ENCODE peak calls at places on chromosomes 1 and 21, in ten cellular contexts. O, A, F, M, S, G, Y, W, E and T are unnamed samples.

GRCh38 chr21:29265690-29266479 is 32.8 kb upstream of the BACH1 start:
- DNase-seq in E (no peak), W (no peak), A (no peak), G (no peak), Y (no peak), S (no peak), O (no peak), M (peak), F (no peak), T (no peak)

GRCh38 chr21:42257091-42257760 is 38.3 kb downstream of the ABCG1 start:
- DNase-seq in O (no peak), A (no peak), M (no peak), F (peak), Y (no peak), W (no peak), E (no peak), G (no peak), S (no peak), T (no peak)

GRCh38 chr1:91583326-91583755 is 82.7 kb downstream of the CDC7 start:
- DNase-seq in A (no peak), E (no peak), Y (no peak), S (no peak), M (no peak), F (no peak), W (peak), G (no peak), O (no peak), T (peak)

GRCh38 chr1:10631811-10632481 is 157.2 kb downstream of the PEX14 start:
- DNase-seq in W (no peak), O (peak), A (no peak), Y (no peak), G (peak), E (no peak), F (peak), S (peak), M (no peak), T (no peak)

GRCh38 chr1:199246716-199247115 is 607.9 kb downstream of the PTPRC start:
- DNase-seq in S (no peak), A (no peak), F (no peak), W (no peak), Y (no peak), G (no peak), O (no peak), M (no peak), E (no peak), T (no peak)

GRCh38 chr21:44996501-44996921 is 56.7 kb downstream of the SLX9 start:
- DNase-seq in E (no peak), O (peak), Y (no peak), W (no peak), F (no peak), S (no peak), A (no peak), G (peak), M (no peak), T (no peak)

GRCh38 chr21:46431884-46432488 is 26.7 kb upstream of the DIP2A start:
- DNase-seq in Y (no peak), F (peak), S (no peak), A (no peak), O (no peak), E (no peak), M (no peak), W (no peak), G (no peak), T (no peak)

GRCh38 chr1:92968138-92969032 is 7.1 kb upstream of the DIPK1A start:
- DNase-seq in M (no peak), O (no peak), E (peak), S (no peak), A (no peak), W (no peak), Y (no peak), F (no peak), G (no peak), T (no peak)

GRCh38 chr1:85692730-85693314 is 15.4 kb downstream of the ZNHIT6 start:
- DNase-seq in F (no peak), M (no peak), W (peak), A (no peak), O (no peak), Y (no peak), G (no peak), S (no peak), E (no peak), T (no peak)

GRCh38 chr1:960371-961131 is at the start of gene KLHL17:
- DNase-seq in F (peak), S (peak), E (peak), O (no peak), Y (peak), M (peak), G (peak), A (no peak), W (no peak), T (no peak)

GRCh38 chr1:37605061-37605650 is 9.4 kb upstream of the GNL2 start:
- DNase-seq in Y (no peak), O (no peak), E (no peak), G (no peak), W (no peak), S (no peak), M (no peak), F (no peak), A (no peak), T (no peak)

GRCh38 chr21:45211661-45212060 is 76.0 kb downstream of the POFUT2 start:
- DNase-seq in M (peak), A (no peak), S (no peak), W (no peak), F (no peak), E (no peak), O (no peak), G (no peak), Y (no peak), T (no peak)

GRCh38 chr1:243229526-243229925 is 25.6 kb downstream of the CEP170 start:
- DNase-seq in E (no peak), M (no peak), S (no peak), G (no peak), W (no peak), Y (no peak), O (no peak), F (no peak), A (no peak), T (no peak)

GRCh38 chr1:2499986-2500596 is 24.0 kb downstream of the PLCH2 start:
- DNase-seq in A (no peak), F (no peak), W (no peak), Y (no peak), S (no peak), G (no peak), M (no peak), E (peak), O (no peak), T (no peak)

GRCh38 chr1:29801003-29801402 is 564.7 kb downstream of the PTPRU start:
- DNase-seq in G (no peak), A (no peak), Y (no peak), E (no peak), O (no peak), M (no peak), S (no peak), W (no peak), F (no peak), T (no peak)

GRCh38 chr21:46181953-46182547 is 2.2 kb downstream of the SPATC1L start:
- DNase-seq in E (no peak), G (peak), O (peak), F (no peak), W (no peak), Y (no peak), A (no peak), M (no peak), S (no peak), T (no peak)

DNA sequence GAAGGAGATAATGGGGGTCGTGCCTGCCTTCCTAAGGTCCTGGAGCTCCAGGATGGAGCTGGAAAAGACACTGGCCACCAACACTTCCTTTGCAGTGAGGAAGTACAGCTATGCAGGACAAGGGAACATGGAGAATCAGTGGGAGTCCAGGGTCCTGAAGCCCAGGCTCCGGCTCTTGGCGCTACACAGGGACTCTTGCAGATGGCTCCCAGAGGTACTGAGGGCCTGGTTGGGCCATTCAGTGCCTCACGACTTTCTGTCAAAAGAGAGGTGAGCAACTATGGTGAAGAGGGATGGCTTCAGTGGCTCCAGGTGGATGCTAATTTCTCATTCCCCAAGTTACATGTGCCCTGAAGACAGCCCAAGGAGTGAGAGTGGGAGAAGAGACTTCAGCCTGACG is 1.8 kb upstream of the ETNK2 start:
- DNase-seq in F (peak), M (no peak), O (no peak), W (no peak), S (no peak), G (no peak), E (no peak), A (no peak), Y (no peak), T (no peak)
- TF ChIP-seq CTCF in F (no peak), M (no peak), O (no peak), W (no peak), S (no peak), G (no peak), E (no peak), A (no peak), Y (no peak), T (no peak)

GRCh38 chr1:51344276-51344601 is 13.9 kb upstream of the TTC39A start:
- DNase-seq in G (no peak), M (no peak), W (no peak), E (no peak), S (no peak), A (no peak), O (no peak), F (no peak), Y (no peak), T (no peak)

GRCh38 chr1:51343624-51344023 is 13.3 kb upstream of the TTC39A start:
- DNase-seq in W (no peak), A (no peak), S (no peak), F (no peak), O (no peak), G (no peak), Y (no peak), M (no peak), E (no peak), T (no peak)

GRCh38 chr1:51346086-51346942 is 16.0 kb upstream of the TTC39A start:
- DNase-seq in F (no peak), G (no peak), S (no peak), M (no peak), W (no peak), Y (no peak), O (no peak), E (no peak), A (no peak), T (no peak)

GRCh38 chr1:51345300-51345687 is 14.9 kb upstream of the TTC39A start:
- DNase-seq in S (no peak), Y (no peak), A (no peak), O (no peak), F (no peak), E (no peak), W (no peak), G (no peak), M (no peak), T (no peak)

GRCh38 chr1:51344602-51345299 is 14.4 kb upstream of the TTC39A start:
- DNase-seq in O (no peak), W (no peak), Y (no peak), G (no peak), M (peak), E (no peak), A (no peak), F (peak), S (no peak), T (no peak)
- H3K4me3 ChIP-seq in O (no peak), W (no peak), Y (no peak), G (peak), M (no peak), E (no peak), A (peak), F (peak), S (peak), T (no peak)

GRCh38 chr1:175376194-175376593 is 183.6 kb upstream of the KIAA0040 start:
- DNase-seq in O (no peak), E (peak), F (no peak), S (no peak), G (no peak), M (peak), W (no peak), Y (no peak), A (no peak), T (no peak)
- TF ChIP-seq CTCF in O (no peak), E (peak), F (no peak), S (peak), G (no peak), M (peak), W (no peak), Y (no peak), A (no peak), T (no peak)

DNA sequence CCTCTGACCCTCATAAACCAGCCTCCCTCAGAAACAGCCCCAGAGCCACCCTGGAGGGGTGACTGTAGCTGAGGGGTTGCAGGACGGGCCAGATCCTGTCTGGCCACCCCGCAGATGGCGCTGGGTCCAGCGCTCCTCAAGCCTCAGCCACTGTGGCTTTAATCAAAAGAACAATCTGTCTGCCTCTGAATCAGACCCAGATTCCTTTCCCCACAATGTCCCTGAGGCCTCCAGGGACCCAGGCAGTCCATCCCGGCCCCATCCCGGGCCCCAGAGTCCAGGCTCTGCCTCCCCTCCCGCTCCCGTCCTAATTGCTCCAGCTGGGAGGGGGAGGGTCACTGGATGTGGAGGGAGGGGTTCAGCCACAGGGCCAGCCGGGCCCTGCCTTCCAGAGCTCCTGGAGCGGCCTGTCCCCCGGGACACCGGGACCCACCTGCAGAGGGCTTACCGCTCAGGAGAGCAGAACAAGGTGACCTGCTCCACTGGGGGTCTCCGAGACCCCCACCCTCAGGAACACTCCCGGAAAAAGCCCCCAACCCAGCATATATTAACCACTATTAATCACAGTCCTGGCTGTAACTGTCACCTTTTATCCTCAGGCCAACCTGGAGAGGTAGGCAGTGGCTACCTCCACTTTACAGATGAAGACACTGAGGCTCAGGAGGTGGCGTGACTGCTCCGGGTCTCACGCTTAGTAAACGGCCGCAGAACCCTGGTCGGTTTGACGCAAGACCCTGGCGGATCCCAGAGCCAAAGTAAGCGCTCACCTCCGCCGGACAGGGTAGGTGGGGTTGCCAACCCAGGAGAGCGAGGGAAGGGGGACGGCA is 807 bp upstream of the FBLIM1 start:
- DNase-seq in A (no peak), M (peak), F (no peak), W (no peak), O (no peak), E (no peak), Y (no peak), G (no peak), S (no peak), T (no peak)
- H3K4me3 ChIP-seq in A (peak), M (peak), F (peak), W (peak), O (peak), E (no peak), Y (peak), G (peak), S (peak), T (peak)

GRCh38 chr1:57424231-57425027 is 569 bp upstream of the DAB1 start:
- DNase-seq in Y (no peak), O (no peak), E (no peak), W (no peak), F (no peak), M (peak), A (no peak), S (peak), G (no peak), T (no peak)
- TF ChIP-seq CTCF in Y (peak), O (no peak), E (no peak), W (peak), F (peak), M (peak), A (no peak), S (peak), G (no peak), T (peak)

GRCh38 chr21:38337793-38338192 is 81.0 kb downstream of the KCNJ15 start:
- DNase-seq in M (no peak), F (no peak), A (no peak), O (no peak), W (no peak), E (no peak), Y (no peak), S (no peak), G (no peak), T (no peak)
- H3K4me3 ChIP-seq in M (no peak), F (no peak), A (no peak), O (no peak), W (no peak), E (no peak), Y (no peak), S (no peak), G (no peak), T (no peak)